ENCODE peak calls at places on chromosomes 4 and X, in five cellular contexts. E, U, J, T and W are unnamed samples.
A peak's percentile ranks its signal among the peaks of the same experiment; 100 is the strongest.

GRCh38 chr4:68176500-68176899 is 46.8 kb upstream of the TMPRSS11F start:
- DNase-seq in J (no peak), T (no peak), U (no peak), E (no peak), W (no peak)

GRCh38 chrX:14398725-14399124 is 130.6 kb upstream of the GLRA2 start:
- DNase-seq in E (no peak), T (no peak), J (no peak), U (no peak), W (no peak)

GRCh38 chrX:13419918-13420317 is 100.1 kb upstream of the ATXN3L start:
- DNase-seq in U (no peak), T (no peak), E (no peak), J (no peak), W (no peak)

GRCh38 chrX:19630776-19631707 is 115.7 kb upstream of the MAP3K15 start:
- DNase-seq in U (no peak), J (no peak), E (no peak), T (no peak), W (no peak)

GRCh38 chrX:118727686-118728339 is 407 bp downstream of the IL13RA1 start:
- DNase-seq in J (no peak), E (no peak), T (peak; percentile 74), U (no peak), W (no peak)

GRCh38 chrX:120677017-120677652 is 47.3 kb upstream of the C1GALT1C1 start:
- DNase-seq in U (no peak), E (no peak), T (no peak), J (no peak), W (no peak)

GRCh38 chr4:101419324-101420135 is 72.2 kb upstream of the PPP3CA start:
- DNase-seq in E (no peak), T (no peak), J (no peak), U (no peak), W (no peak)

GRCh38 chr4:8607603-8608481 is 15.3 kb downstream of the CPZ start:
- DNase-seq in E (no peak), U (no peak), J (no peak), T (peak; percentile 77), W (no peak)

GRCh38 chr4:2833671-2834000 is 10.0 kb upstream of the ADD1 start:
- DNase-seq in U (no peak), J (no peak), T (peak; percentile 66), E (no peak), W (no peak)

GRCh38 chrX:255923-256331 is 25.3 kb upstream of the PLCXD1 start:
- DNase-seq in T (peak; percentile 31), E (no peak), J (no peak), U (no peak), W (no peak)

GRCh38 chr4:147596377-147596776 is 20.8 kb upstream of the TMEM184C start:
- DNase-seq in E (no peak), J (no peak), T (no peak), U (no peak), W (no peak)

GRCh38 chr4:26590639-26591038 is 6.8 kb downstream of the TBC1D19 start:
- DNase-seq in E (no peak), U (no peak), T (no peak), J (no peak), W (no peak)

GRCh38 chrX:71997320-71997719 is 86.7 kb downstream of the NHSL2 start:
- DNase-seq in E (no peak), T (no peak), J (no peak), U (no peak), W (no peak)

GRCh38 chr4:165788686-165789463 is 84.2 kb upstream of the TLL1 start:
- DNase-seq in J (no peak), T (no peak), U (no peak), E (no peak), W (no peak)

GRCh38 chr4:65482410-65482809 is 187.9 kb downstream of the EPHA5 start:
- DNase-seq in T (no peak), J (no peak), U (no peak), E (no peak), W (no peak)

GRCh38 chr4:82491251-82491960 is 61.0 kb downstream of the ENOPH1 start:
- DNase-seq in E (no peak), J (no peak), T (no peak), U (no peak), W (no peak)

GRCh38 chr4:17721496-17722360 is 59.7 kb downstream of the FAM184B start:
- DNase-seq in U (no peak), J (no peak), E (no peak), T (no peak), W (no peak)

GRCh38 chrX:131783555-131784338 is 239.4 kb upstream of the STK26 start:
- DNase-seq in T (no peak), U (no peak), J (no peak), E (peak; percentile 26), W (no peak)

GRCh38 chr4:154807042-154807630 is 26.1 kb downstream of the RBM46 start:
- DNase-seq in U (no peak), T (no peak), E (no peak), J (no peak), W (no peak)

GRCh38 chr4:19262467-19262866 is 989.2 kb upstream of the SLIT2 start:
- DNase-seq in T (no peak), J (no peak), E (no peak), U (no peak), W (no peak)

GRCh38 chrX:101708180-101708579 is 48.5 kb upstream of the ARMCX2 start:
- DNase-seq in E (no peak), T (no peak), J (no peak), U (no peak), W (no peak)

GRCh38 chr4:35562831-35563230 is 681.5 kb downstream of the ARAP2 start:
- DNase-seq in U (no peak), J (no peak), E (no peak), T (no peak), W (no peak)

GRCh38 chrX:8981742-8982141 is 52.2 kb downstream of the FAM9B start:
- DNase-seq in U (no peak), T (no peak), E (no peak), J (no peak), W (no peak)

GRCh38 chr4:175560628-175561027 is 251.4 kb downstream of the GPM6A start:
- DNase-seq in J (no peak), U (no peak), E (no peak), T (no peak), W (no peak)

GRCh38 chr4:155777971-155778710 is 19.3 kb downstream of the GUCY1B1 start:
- DNase-seq in U (no peak), J (no peak), T (no peak), E (no peak), W (no peak)

GRCh38 chr4:81486502-81486901 is 14.8 kb upstream of the RASGEF1B start:
- DNase-seq in T (no peak), U (no peak), E (no peak), J (no peak), W (no peak)

GRCh38 chr4:28536124-28536523 is 1675.5 kb downstream of the STIM2 start:
- DNase-seq in E (no peak), U (no peak), J (no peak), T (no peak), W (no peak)

GRCh38 chrX:109785053-109785452 is 52.0 kb upstream of the ACSL4 start:
- DNase-seq in J (no peak), U (no peak), E (no peak), T (no peak), W (no peak)

GRCh38 chrX:135985123-135985973 is at the start of gene SLC9A6:
- DNase-seq in J (peak; percentile 52), U (peak; percentile 15), T (peak; percentile 83), E (no peak), W (peak; percentile 92)

GRCh38 chr4:184958839-184959238 is 59.5 kb upstream of the HELT start:
- DNase-seq in J (no peak), U (no peak), E (no peak), T (no peak), W (no peak)

GRCh38 chr4:136680761-136681160 is 851.5 kb downstream of the PCDH18 start:
- DNase-seq in E (no peak), U (no peak), J (no peak), T (no peak), W (no peak)

GRCh38 chr4:147853706-147854105 is 121.8 kb downstream of the ARHGAP10 start:
- DNase-seq in U (no peak), E (no peak), J (no peak), T (no peak), W (no peak)

GRCh38 chr4:76003620-76004019 is 3.7 kb downstream of the CXCL9 start:
- DNase-seq in E (no peak), U (no peak), T (no peak), J (no peak), W (no peak)

GRCh38 chrX:1493877-1494510 is 41.3 kb upstream of the ASMTL start:
- DNase-seq in E (no peak), U (no peak), J (no peak), T (peak; percentile 37), W (no peak)

GRCh38 chrX:84469226-84469625 is 33.0 kb downstream of the HDX start:
- DNase-seq in U (no peak), T (no peak), J (no peak), E (no peak), W (no peak)

GRCh38 chr4:76948441-76949292 is 885 bp upstream of the SEPTIN11 start:
- DNase-seq in E (no peak), U (peak; percentile 26), T (peak; percentile 86), J (peak; percentile 51), W (no peak)